ENCODE peak calls at places on chromosomes 2 and 18, in ten cellular contexts. G is HFF-Myc, P is fibroblast of mammary gland, Q is A549, I is nephron progenitor cell, A is right lobe of liver, X is B cell, U is prostate gland, K is stomach, Z is tibial artery. E is an unnamed sample.

GRCh38 chr2:71070294-71071025 is 2.0 kb downstream of the NAGK start:
- DNase-seq in X (peak; percentile 54), G (no peak), U (no peak), P (peak; percentile 62), Z (no peak), A (no peak), I (no peak), Q (peak; percentile 58), K (no peak), E (no peak)

GRCh38 chr2:135021618-135022017 is 25.6 kb downstream of the MAP3K19 start:
- DNase-seq in I (no peak), Z (no peak), X (no peak), P (no peak), Q (no peak), G (no peak), K (no peak), U (no peak), A (no peak), E (no peak)

GRCh38 chr2:100302585-100302892 is 19.8 kb downstream of the LONRF2 start:
- DNase-seq in U (no peak), I (no peak), K (no peak), Z (no peak), Q (no peak), P (no peak), A (no peak), G (no peak), X (no peak), E (no peak)

GRCh38 chr2:120227111-120227991 is 4.2 kb upstream of the TMEM185B start:
- DNase-seq in U (no peak), Q (no peak), I (no peak), X (no peak), A (peak; percentile 33), K (no peak), G (no peak), P (no peak), Z (peak; percentile 52), E (no peak)

GRCh38 chr18:12064086-12064763 is 29.4 kb upstream of the ANKRD62 start:
- DNase-seq in A (no peak), U (no peak), K (no peak), X (no peak), G (no peak), P (no peak), Z (no peak), Q (no peak), I (no peak), E (no peak)

GRCh38 chr2:188475945-188476344 is 184.3 kb downstream of the GULP1 start:
- DNase-seq in P (peak; percentile 40), G (peak; percentile 61), Q (no peak), U (no peak), I (no peak), X (no peak), A (no peak), K (no peak), Z (no peak), E (no peak)

GRCh38 chr2:146161256-146161882 is 1641.5 kb upstream of the ZEB2 start:
- DNase-seq in I (no peak), Z (no peak), A (no peak), Q (no peak), G (no peak), P (no peak), X (no peak), K (no peak), U (no peak), E (no peak)

GRCh38 chr2:235521844-235522243 is 28.0 kb downstream of the AGAP1 start:
- DNase-seq in I (no peak), A (no peak), Q (no peak), U (no peak), K (no peak), P (peak; percentile 29), G (no peak), Z (no peak), X (no peak), E (no peak)

GRCh38 chr2:70991742-70992141 is 2.9 kb downstream of the TEX261 start:
- DNase-seq in Q (no peak), K (no peak), Z (no peak), U (no peak), G (no peak), I (no peak), X (no peak), A (no peak), P (no peak), E (no peak)

GRCh38 chr2:54728669-54729120 is 5.2 kb downstream of the EML6 start:
- DNase-seq in Z (no peak), A (no peak), X (no peak), U (no peak), Q (peak; percentile 35), I (no peak), K (no peak), P (peak; percentile 96), G (peak; percentile 51), E (no peak)

GRCh38 chr2:207528980-207529329 is 807 bp upstream of the CREB1 start:
- DNase-seq in Q (peak; percentile 50), U (no peak), K (peak; percentile 31), A (no peak), I (no peak), G (no peak), P (peak; percentile 46), X (peak; percentile 66), Z (no peak), E (no peak)

GRCh38 chr2:54549912-54550518 is 93.9 kb downstream of the SPTBN1 start:
- DNase-seq in G (no peak), X (no peak), A (no peak), K (no peak), I (no peak), Q (no peak), Z (no peak), U (peak; percentile 51), P (no peak), E (no peak)

GRCh38 chr18:23234619-23235018 is 99.3 kb downstream of the CABLES1 start:
- DNase-seq in Q (no peak), Z (no peak), A (no peak), X (no peak), U (no peak), K (no peak), G (no peak), I (no peak), P (no peak), E (no peak)

GRCh38 chr18:13608791-13609552 is 117.4 kb downstream of the FAM210A start:
- DNase-seq in U (no peak), P (no peak), A (no peak), I (no peak), K (no peak), Q (no peak), G (no peak), Z (no peak), X (no peak), E (no peak)

GRCh38 chr2:206084870-206085741 is 868 bp downstream of the INO80D start:
- DNase-seq in G (no peak), U (peak; percentile 21), Q (no peak), X (peak; percentile 48), I (peak; percentile 48), K (peak; percentile 45), A (peak; percentile 64), P (no peak), Z (peak; percentile 72), E (peak; percentile 70)

GRCh38 chr2:206086683-206087350 is 843 bp upstream of the INO80D start:
- DNase-seq in Z (no peak), Q (no peak), U (no peak), G (no peak), I (no peak), K (no peak), A (no peak), P (peak; percentile 33), X (no peak), E (no peak)

GRCh38 chr2:206084468-206084869 is 1.5 kb downstream of the INO80D start:
- DNase-seq in I (peak; percentile 64), K (peak; percentile 36), A (peak; percentile 70), X (peak; percentile 39), G (peak; percentile 77), Z (peak; percentile 90), P (peak; percentile 86), Q (peak; percentile 61), U (peak; percentile 78), E (no peak)

GRCh38 chr2:206083602-206084467 is 2.1 kb downstream of the INO80D start:
- DNase-seq in X (peak; percentile 41), P (no peak), Z (no peak), Q (no peak), K (peak; percentile 34), G (no peak), U (peak; percentile 21), I (peak; percentile 10), A (no peak), E (no peak)

GRCh38 chr2:206085742-206086445 is at the start of gene INO80D:
- DNase-seq in A (peak; percentile 85), Z (peak; percentile 85), K (peak; percentile 80), G (peak; percentile 67), Q (peak; percentile 59), U (peak; percentile 78), I (peak; percentile 68), P (peak; percentile 85), X (peak; percentile 89), E (peak; percentile 80)
- TF ChIP-seq CTCF in A (peak; percentile 46), Z (peak; percentile 57), K (no peak), G (peak; percentile 44), Q (peak; percentile 16), U (no peak), I (peak; percentile 48), P (peak; percentile 46), X (peak; percentile 67), E (peak; percentile 67)

DNA sequence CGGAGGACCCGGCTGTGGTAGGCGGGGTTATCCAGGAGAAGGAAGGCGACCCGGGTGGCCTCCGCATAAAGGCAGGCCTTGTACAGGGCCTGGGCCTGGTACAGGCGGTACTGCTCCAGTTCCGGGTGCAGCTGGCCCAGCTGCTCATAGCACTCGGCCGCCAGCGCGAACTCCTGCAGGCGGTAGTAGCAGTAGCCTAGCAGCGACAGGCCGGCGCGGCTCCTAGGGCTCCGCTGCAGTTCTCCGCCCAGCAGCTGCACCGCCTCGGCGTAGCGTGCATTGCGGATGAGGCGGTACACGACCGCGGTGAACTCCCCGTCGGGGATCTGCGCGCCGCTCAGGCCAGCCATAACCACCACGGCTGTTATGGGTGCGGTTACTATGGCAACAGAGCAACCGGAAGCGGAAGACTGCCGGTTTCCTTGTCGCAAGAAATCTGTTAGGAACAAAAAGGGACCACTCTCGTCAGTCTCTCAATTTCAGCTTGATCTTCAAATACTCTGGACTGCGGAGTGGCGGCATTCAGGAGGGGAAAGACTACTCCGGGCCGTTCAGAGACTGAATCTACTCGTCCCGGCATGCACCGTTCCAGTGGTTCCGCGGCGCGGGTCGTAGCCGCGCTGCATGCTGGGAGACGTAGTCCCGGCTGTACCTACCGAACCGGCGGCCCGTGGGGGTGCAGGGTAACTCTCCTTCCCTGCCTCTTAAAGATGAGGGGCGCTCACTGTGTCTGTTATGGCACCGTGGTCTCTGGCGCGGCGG is 160.0 kb downstream of the AGPS start:
- DNase-seq in X (peak; percentile 95), P (peak; percentile 86), G (peak; percentile 74), Z (peak; percentile 89), A (peak; percentile 90), U (peak; percentile 80), Q (peak; percentile 89), K (peak; percentile 86), I (peak; percentile 87), E (peak; percentile 87)
- TF ChIP-seq CTCF in X (no peak), P (no peak), G (no peak), Z (no peak), A (no peak), U (no peak), Q (no peak), K (no peak), I (no peak), E (no peak)

GRCh38 chr2:157178865-157179264 is 78.6 kb upstream of the GALNT5 start:
- DNase-seq in A (no peak), I (no peak), Z (no peak), U (no peak), P (no peak), G (no peak), Q (no peak), K (no peak), X (no peak), E (no peak)
- TF ChIP-seq CTCF in A (peak; percentile 20), I (no peak), Z (no peak), U (no peak), P (peak; percentile 23), G (peak; percentile 21), Q (peak; percentile 24), K (no peak), X (no peak), E (no peak)

GRCh38 chr18:58221060-58221725 is 177.2 kb downstream of the NEDD4L start:
- DNase-seq in A (no peak), U (peak; percentile 70), I (no peak), Q (peak; percentile 71), X (no peak), K (peak; percentile 84), Z (no peak), G (no peak), P (peak; percentile 33), E (no peak)
- TF ChIP-seq CTCF in A (no peak), U (no peak), I (no peak), Q (no peak), X (no peak), K (no peak), Z (no peak), G (no peak), P (no peak), E (no peak)

E was measured in type B pancreatic cell.